ENCODE peak calls at places on chromosomes 3 and 15, in four cellular contexts. One of them, this sample, is unnamed.

GRCh38 chr15:38455096-38455495 is 1.2 kb downstream of the FAM98B start:
- DNase-seq in NB4: peak
- DNase-seq in spleen: no peak
- DNase-seq in OCI-LY7: no peak
- DNase-seq in this sample: no peak

GRCh38 chr3:177126015-177126773 is 71.1 kb downstream of the TBL1XR1 start:
- DNase-seq in NB4: no peak
- DNase-seq in spleen: no peak
- DNase-seq in OCI-LY7: no peak
- DNase-seq in this sample: no peak

GRCh38 chr15:75353604-75354003 is 6.8 kb downstream of the NEIL1 start:
- DNase-seq in NB4: no peak
- DNase-seq in spleen: no peak
- DNase-seq in OCI-LY7: no peak
- DNase-seq in this sample: no peak

GRCh38 chr15:47618216-47618615 is 99.1 kb upstream of the SEMA6D start:
- DNase-seq in OCI-LY7: no peak
- DNase-seq in spleen: no peak
- DNase-seq in NB4: no peak
- DNase-seq in this sample: no peak

GRCh38 chr3:131474115-131474514 is 28.7 kb downstream of the MRPL3 start:
- DNase-seq in OCI-LY7: no peak
- DNase-seq in spleen: no peak
- DNase-seq in NB4: no peak
- DNase-seq in this sample: no peak

GRCh38 chr3:161347726-161348125 is 23.6 kb downstream of the SPTSSB start:
- DNase-seq in OCI-LY7: no peak
- DNase-seq in spleen: no peak
- DNase-seq in NB4: no peak
- DNase-seq in this sample: no peak

GRCh38 chr15:101288905-101289513 is 6.0 kb downstream of the SNRPA1 start:
- DNase-seq in NB4: peak
- DNase-seq in spleen: no peak
- DNase-seq in OCI-LY7: peak
- DNase-seq in this sample: peak

GRCh38 chr3:194632983-194633348 is 253 bp downstream of the TMEM44 start:
- DNase-seq in OCI-LY7: no peak
- DNase-seq in spleen: no peak
- DNase-seq in NB4: no peak
- DNase-seq in this sample: no peak

GRCh38 chr3:185486371-185486770 is 12.5 kb downstream of the TMEM41A start:
- DNase-seq in NB4: no peak
- DNase-seq in spleen: no peak
- DNase-seq in OCI-LY7: no peak
- DNase-seq in this sample: no peak

GRCh38 chr3:195255571-195256501 is 15.1 kb downstream of the XXYLT1 start:
- DNase-seq in OCI-LY7: no peak
- DNase-seq in NB4: no peak
- DNase-seq in spleen: peak
- DNase-seq in this sample: no peak

GRCh38 chr15:42069496-42070275 is 24.7 kb downstream of the PLA2G4D start:
- DNase-seq in OCI-LY7: no peak
- DNase-seq in spleen: no peak
- DNase-seq in NB4: no peak
- DNase-seq in this sample: peak

GRCh38 chr15:41262571-41262970 is 31.5 kb downstream of the CHP1 start:
- DNase-seq in OCI-LY7: no peak
- DNase-seq in spleen: no peak
- DNase-seq in NB4: no peak
- DNase-seq in this sample: no peak

GRCh38 chr3:114362815-114363214 is 69.0 kb downstream of the TIGIT start:
- DNase-seq in NB4: peak
- DNase-seq in spleen: no peak
- DNase-seq in OCI-LY7: peak
- DNase-seq in this sample: peak

GRCh38 chr3:17915341-17915740 is 172.9 kb upstream of the TBC1D5 start:
- DNase-seq in NB4: no peak
- DNase-seq in OCI-LY7: no peak
- DNase-seq in spleen: no peak
- DNase-seq in this sample: no peak